ENCODE peak calls at places on chromosomes 11 and 22, in nine cellular contexts. X, A, N, B, L, Z, M, G and J are unnamed samples. For H3K36me3, the result is how much of the 10 kb centered on the place peaks cover.

GRCh38 chr11:65301491-65302329 is 13.0 kb upstream of the CDC42EP2 start:
- DNase-seq in X (peak), A (peak), N (peak), B (no peak), L (peak), Z (no peak), M (peak), G (no peak), J (no peak)

GRCh38 chr11:2885017-2885675 is 429 bp downstream of the CDKN1C start:
- DNase-seq in X (peak), A (peak), N (peak), B (peak), L (peak), Z (no peak), M (peak), G (no peak), J (no peak)

GRCh38 chr11:128451651-128452470 is 135.5 kb downstream of the ETS1 start:
- DNase-seq in X (no peak), A (peak), N (peak), B (peak), L (peak), Z (no peak), M (peak), G (no peak), J (peak)

GRCh38 chr22:41048791-41049717 is 43.3 kb upstream of the EP300 start:
- DNase-seq in X (peak), A (peak), N (peak), B (peak), L (peak), Z (no peak), M (peak), G (no peak), J (peak)

GRCh38 chr11:35598254-35599125 is 19.8 kb upstream of the FJX1 start:
- DNase-seq in X (no peak), A (no peak), N (no peak), B (no peak), L (no peak), Z (no peak), M (no peak), G (peak), J (no peak)

GRCh38 chr11:7485136-7485853 is at the start of gene OLFML1:
- DNase-seq in X (no peak), A (peak), N (no peak), B (no peak), L (no peak), Z (no peak), M (no peak), G (no peak), J (peak)

GRCh38 chr22:33707581-33707980 is 212.7 kb downstream of the LARGE1 start:
- DNase-seq in X (no peak), A (no peak), N (no peak), B (no peak), L (no peak), Z (no peak), M (no peak), G (no peak), J (no peak)

GRCh38 chr22:43289551-43289963 is 53.6 kb downstream of the SCUBE1 start:
- DNase-seq in X (no peak), A (peak), N (no peak), B (no peak), L (no peak), Z (no peak), M (no peak), G (no peak), J (no peak)

GRCh38 chr11:109203176-109203575 is 218.8 kb upstream of the C11orf87 start:
- DNase-seq in X (no peak), A (no peak), N (no peak), B (no peak), L (no peak), Z (no peak), M (no peak), G (no peak), J (no peak)

GRCh38 chr11:128924109-128924508 is 18.6 kb downstream of the TP53AIP1 start:
- DNase-seq in X (no peak), A (no peak), N (no peak), B (no peak), L (no peak), Z (no peak), M (no peak), G (no peak), J (no peak)

GRCh38 chr11:109729761-109730160 is 307.8 kb downstream of the C11orf87 start:
- DNase-seq in X (no peak), A (no peak), N (no peak), B (no peak), L (peak), Z (no peak), M (no peak), G (no peak), J (no peak)

GRCh38 chr11:111253131-111253530 is 7.6 kb downstream of the POU2AF2 start:
- DNase-seq in X (no peak), A (no peak), N (no peak), B (no peak), L (no peak), Z (no peak), M (no peak), G (no peak), J (no peak)

GRCh38 chr11:12721816-12722604 is 47.8 kb downstream of the TEAD1 start:
- DNase-seq in X (no peak), A (no peak), N (no peak), B (no peak), L (no peak), Z (no peak), M (no peak), G (no peak), J (no peak)

GRCh38 chr11:93757924-93758865 is 16.7 kb downstream of the C11orf54 start:
- DNase-seq in X (no peak), A (no peak), N (peak), B (no peak), L (no peak), Z (no peak), M (no peak), G (no peak), J (no peak)

GRCh38 chr11:62858201-62858600 is 18.8 kb upstream of the WDR74 start:
- DNase-seq in X (no peak), A (no peak), N (no peak), B (no peak), L (no peak), Z (no peak), M (no peak), G (no peak), J (no peak)

GRCh38 chr11:66268953-66269906 is 791 bp downstream of the RAB1B start:
- DNase-seq in X (peak), A (no peak), N (peak), B (no peak), L (no peak), Z (no peak), M (no peak), G (no peak), J (no peak)

GRCh38 chr22:49760280-49760629 is 67.4 kb downstream of the BRD1 start:
- DNase-seq in X (no peak), A (no peak), N (no peak), B (no peak), L (no peak), Z (no peak), M (no peak), G (peak), J (no peak)

GRCh38 chr11:45383229-45383628 is 97.1 kb upstream of the SYT13 start:
- DNase-seq in X (no peak), A (no peak), N (no peak), B (no peak), L (no peak), Z (no peak), M (no peak), G (no peak), J (no peak)

GRCh38 chr11:75325713-75326438 is 25.6 kb downstream of the ARRB1 start:
- DNase-seq in X (peak), A (no peak), N (no peak), B (peak), L (no peak), Z (no peak), M (peak), G (no peak), J (no peak)

GRCh38 chr11:102703826-102704493 is 1.6 kb downstream of the MMP27 start:
- DNase-seq in X (no peak), A (no peak), N (no peak), B (no peak), L (no peak), Z (no peak), M (no peak), G (no peak), J (no peak)

GRCh38 chr11:23932485-23932898 is 564.4 kb upstream of the LUZP2 start:
- DNase-seq in X (no peak), A (no peak), N (no peak), B (no peak), L (no peak), Z (no peak), M (no peak), G (no peak), J (no peak)

GRCh38 chr22:46390652-46391301 is 55.3 kb downstream of the TRMU start:
- DNase-seq in X (peak), A (peak), N (no peak), B (peak), L (peak), Z (no peak), M (no peak), G (no peak), J (peak)
- TF ChIP-seq EP300 in X (no peak), A (no peak), N (no peak), B (no peak), L (no peak), Z (no peak), M (no peak), G (no peak), J (no peak)

DNA sequence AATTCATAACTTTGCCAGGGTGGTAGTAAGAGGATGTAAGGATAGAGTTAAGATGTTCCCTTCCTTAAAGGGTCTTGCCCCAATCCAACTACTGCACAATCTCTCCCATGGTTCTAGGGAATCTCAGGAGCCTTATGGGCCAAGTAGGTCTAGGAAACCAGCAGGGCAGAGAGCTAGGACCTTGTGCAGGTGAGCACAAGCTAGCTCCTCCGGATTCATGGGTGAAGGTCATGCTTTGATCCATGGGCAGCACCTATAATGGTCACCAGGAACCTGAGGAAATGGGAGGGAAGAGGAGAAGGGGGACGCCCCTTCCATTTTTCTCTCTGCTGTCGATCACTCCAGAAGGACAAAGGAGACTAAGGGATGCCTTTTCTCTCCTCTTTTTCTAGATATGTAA is 16.8 kb downstream of the KCNJ11 start:
- DNase-seq in X (no peak), A (no peak), N (no peak), B (no peak), L (no peak), Z (no peak), M (no peak), G (no peak), J (no peak)
- H3K36me3 ChIP-seq in X (half or more), A (under half), N (under half), B (half or more), L (half or more), Z (under half), M (half or more), G (under half), J (half or more)

DNA sequence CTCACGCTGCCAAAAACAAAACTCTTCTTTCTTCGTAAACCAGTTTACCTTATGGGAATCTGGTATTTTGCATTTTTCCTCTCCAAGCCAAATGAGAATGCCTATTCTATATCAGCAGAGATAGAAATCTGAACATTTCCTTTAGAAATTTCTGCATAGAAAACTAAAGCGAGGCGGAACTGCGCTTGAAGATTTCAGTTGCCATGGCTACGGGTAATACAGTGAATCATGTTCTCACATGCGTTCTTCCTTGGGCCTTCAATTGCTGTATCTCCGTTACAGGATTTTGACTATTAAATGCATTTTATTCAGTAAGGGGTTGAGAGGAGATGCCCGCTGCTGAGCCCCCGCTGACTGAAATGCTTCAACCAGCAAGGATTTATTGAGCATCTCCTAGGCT is 108.2 kb upstream of the CRYBB3 start:
- DNase-seq in X (no peak), A (no peak), N (no peak), B (no peak), L (no peak), Z (no peak), M (no peak), G (no peak), J (no peak)
- TF ChIP-seq EP300 in X (no peak), A (no peak), N (no peak), B (no peak), L (no peak), Z (no peak), M (no peak), G (no peak), J (no peak)

DNA sequence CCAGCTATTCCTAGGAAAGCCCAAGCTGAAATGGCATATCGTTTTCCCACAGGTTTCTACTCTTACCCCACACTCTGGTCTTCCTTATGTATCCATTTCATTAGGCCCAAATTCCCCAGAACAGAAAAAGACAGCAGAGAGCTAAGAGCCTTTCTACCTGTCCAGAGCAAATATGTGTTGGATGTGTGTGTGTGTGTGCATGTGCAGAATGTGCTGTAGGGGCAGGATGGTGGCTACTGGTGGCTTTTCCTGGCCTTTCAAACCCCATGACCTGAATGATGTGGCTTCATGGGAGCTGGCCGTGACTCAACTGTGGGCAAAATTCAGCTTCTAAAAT is 421.3 kb upstream of the CADM1 start:
- DNase-seq in X (no peak), A (no peak), N (no peak), B (no peak), L (no peak), Z (no peak), M (no peak), G (no peak), J (no peak)
- H3K36me3 ChIP-seq in X (under half), A (under half), N (under half), B (under half), L (under half), Z (under half), M (under half), G (under half), J (under half)

GRCh38 chr22:26567610-26568009 is 22.3 kb downstream of the TPST2 start:
- DNase-seq in X (no peak), A (no peak), N (no peak), B (no peak), L (no peak), Z (no peak), M (no peak), G (no peak), J (no peak)

GRCh38 chr22:26566994-26567393 is 22.9 kb downstream of the TPST2 start:
- DNase-seq in X (no peak), A (no peak), N (no peak), B (no peak), L (no peak), Z (no peak), M (no peak), G (no peak), J (no peak)

GRCh38 chr22:26565889-26566288 is 24.0 kb downstream of the TPST2 start:
- DNase-seq in X (no peak), A (no peak), N (no peak), B (no peak), L (no peak), Z (no peak), M (no peak), G (no peak), J (no peak)

GRCh38 chr22:26570126-26570525 is 19.8 kb downstream of the TPST2 start:
- DNase-seq in X (no peak), A (no peak), N (no peak), B (no peak), L (no peak), Z (no peak), M (no peak), G (no peak), J (no peak)

DNA sequence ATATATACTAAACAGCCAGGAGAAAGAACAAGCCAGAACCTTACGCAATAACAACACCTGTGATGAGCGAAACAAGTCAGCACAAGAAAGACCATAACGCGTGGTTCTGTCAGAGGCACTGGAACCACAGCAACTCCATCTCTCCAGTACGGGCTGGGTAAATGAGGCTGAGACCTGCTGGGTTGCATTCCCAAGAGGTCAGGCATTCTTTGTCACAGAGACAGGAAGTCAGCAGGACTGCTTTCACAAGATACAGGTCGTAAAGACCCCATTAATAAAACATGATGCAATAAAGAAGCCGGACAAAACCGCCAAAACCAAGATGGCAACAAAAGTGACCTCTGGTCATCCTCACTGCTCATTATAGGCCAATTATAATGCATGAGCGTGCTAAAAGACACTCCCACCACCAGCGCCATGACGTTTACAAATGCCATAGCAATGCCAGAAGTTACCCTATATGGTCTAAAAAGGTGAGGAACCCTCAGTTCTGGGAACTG is 21.7 kb downstream of the TPST2 start:
- DNase-seq in X (no peak), A (no peak), N (no peak), B (no peak), L (no peak), Z (peak), M (no peak), G (no peak), J (no peak)
- TF ChIP-seq EP300 in X (no peak), A (no peak), N (no peak), B (no peak), L (no peak), Z (peak), M (no peak), G (no peak), J (no peak)